ENCODE peak calls at places on chromosomes 16 and 17, in nine cellular contexts. V is stimulated activated CD4-positive, alpha-beta T cell treated with anti-CD3 and anti-CD28 coated beads, Interleukin-1b, Interleukin-23, amount 100 ng/mL, for 1 hour; B is left ventricle myocardium superior; T is skeletal muscle cell; J is fibroblast of lung; Y is foreskin keratinocyte; D is colonic mucosa; U is A549; L is RPMI7951. A is an unnamed sample.

GRCh38 chr17:68053237-68054030 is 17.9 kb downstream of the KPNA2 start:
- DNase-seq in V (no peak), B (peak), T (peak), J (peak), Y (no peak), D (peak), U (no peak), L (peak), A (no peak)

GRCh38 chr17:6110592-6110991 is 40.4 kb downstream of the WSCD1 start:
- DNase-seq in V (no peak), B (no peak), T (no peak), J (peak), Y (peak), D (peak), U (peak), L (peak), A (no peak)

GRCh38 chr17:80649672-80650338 is 105.2 kb downstream of the RPTOR start:
- DNase-seq in V (peak), B (peak), T (peak), J (peak), Y (peak), D (no peak), U (peak), L (peak), A (peak)

GRCh38 chr17:37458805-37459204 is 30.9 kb upstream of the DUSP14 start:
- DNase-seq in V (no peak), B (no peak), T (peak), J (peak), Y (no peak), D (no peak), U (peak), L (peak), A (peak)

GRCh38 chr17:32516450-32516849 is 29.7 kb downstream of the CDK5R1 start:
- DNase-seq in V (no peak), B (no peak), T (no peak), J (no peak), Y (no peak), D (no peak), U (no peak), L (no peak), A (no peak)

GRCh38 chr17:60601443-60602384 is 1.7 kb downstream of the PPM1D start:
- DNase-seq in V (peak), B (no peak), T (no peak), J (peak), Y (peak), D (peak), U (peak), L (peak), A (peak)

GRCh38 chr17:76529224-76529642 is 8.3 kb downstream of the CYGB start:
- DNase-seq in V (no peak), B (peak), T (peak), J (peak), Y (peak), D (peak), U (no peak), L (peak), A (no peak)

GRCh38 chr17:68301438-68301959 is 10.2 kb downstream of the ARSG start:
- DNase-seq in V (no peak), B (no peak), T (no peak), J (no peak), Y (no peak), D (no peak), U (no peak), L (no peak), A (no peak)

GRCh38 chr16:88456356-88457292 is 3.5 kb downstream of the ZFPM1 start:
- DNase-seq in V (peak), B (no peak), T (no peak), J (no peak), Y (no peak), D (no peak), U (no peak), L (no peak), A (no peak)

GRCh38 chr16:25009822-25010221 is 5.3 kb downstream of the ARHGAP17 start:
- DNase-seq in V (no peak), B (peak), T (no peak), J (peak), Y (no peak), D (no peak), U (no peak), L (no peak), A (no peak)

GRCh38 chr17:71964559-71964958 is 156.3 kb upstream of the SOX9 start:
- DNase-seq in V (no peak), B (no peak), T (no peak), J (no peak), Y (no peak), D (no peak), U (no peak), L (no peak), A (no peak)

GRCh38 chr16:2753523-2754020 is 1.1 kb downstream of the SRRM2 start:
- DNase-seq in V (no peak), B (no peak), T (no peak), J (peak), Y (no peak), D (no peak), U (no peak), L (no peak), A (no peak)

GRCh38 chr17:42547698-42548069 is 5.0 kb upstream of the HSD17B1 start:
- DNase-seq in V (no peak), B (peak), T (no peak), J (no peak), Y (no peak), D (no peak), U (no peak), L (no peak), A (no peak)

GRCh38 chr16:30698139-30698815 is 694 bp upstream of the SRCAP start:
- DNase-seq in V (peak), B (peak), T (peak), J (peak), Y (peak), D (peak), U (peak), L (peak), A (peak)

GRCh38 chr16:75062135-75062943 is 54.2 kb downstream of the LDHD start:
- DNase-seq in V (no peak), B (peak), T (no peak), J (peak), Y (no peak), D (no peak), U (no peak), L (no peak), A (no peak)

GRCh38 chr17:82031885-82032627 is 578 bp downstream of the RAC3 start:
- DNase-seq in V (no peak), B (no peak), T (no peak), J (no peak), Y (no peak), D (peak), U (no peak), L (no peak), A (no peak)

GRCh38 chr17:66966529-66967418 is 2.3 kb downstream of the CACNG4 start:
- DNase-seq in V (no peak), B (no peak), T (no peak), J (no peak), Y (no peak), D (no peak), U (no peak), L (no peak), A (no peak)

GRCh38 chr17:28189667-28190066 is 129.3 kb upstream of the TMEM97 start:
- DNase-seq in V (no peak), B (no peak), T (no peak), J (no peak), Y (no peak), D (no peak), U (no peak), L (no peak), A (no peak)

A was measured in H54.